ENCODE peak calls at places on chromosomes 7 and 10, in eight cellular contexts. K, L, M, E, W, S, C and H are unnamed samples.

GRCh38 chr10:7159517-7159916 is 251.3 kb downstream of the SFMBT2 start:
- DNase-seq in K (no peak), L (no peak), M (no peak), E (no peak), W (no peak), S (no peak), C (no peak), H (no peak)

GRCh38 chr10:114276671-114277070 is 37.6 kb downstream of the VWA2 start:
- DNase-seq in K (no peak), L (no peak), M (peak; percentile 17), E (no peak), W (no peak), S (no peak), C (no peak), H (no peak)

GRCh38 chr7:101519324-101520017 is 109.6 kb downstream of the MYL10 start:
- DNase-seq in K (no peak), L (no peak), M (no peak), E (peak; percentile 11), W (peak; percentile 87), S (peak; percentile 93), C (peak; percentile 18), H (no peak)

GRCh38 chr7:17144313-17144712 is 154.1 kb upstream of the AHR start:
- DNase-seq in K (no peak), L (no peak), M (no peak), E (peak; percentile 69), W (no peak), S (no peak), C (no peak), H (no peak)

GRCh38 chr10:103276941-103277712 is at the start of gene INA:
- DNase-seq in K (no peak), L (no peak), M (no peak), E (no peak), W (no peak), S (no peak), C (peak; percentile 74), H (peak; percentile 20)

GRCh38 chr10:89867964-89868363 is 166.6 kb downstream of the KIF20B start:
- DNase-seq in K (no peak), L (no peak), M (no peak), E (no peak), W (no peak), S (no peak), C (no peak), H (no peak)

GRCh38 chr7:111082351-111082750 is 8.6 kb upstream of the LRRN3 start:
- DNase-seq in K (no peak), L (no peak), M (no peak), E (peak; percentile 74), W (no peak), S (no peak), C (no peak), H (no peak)

GRCh38 chr10:75089634-75090033 is 21.8 kb upstream of the SAMD8 start:
- DNase-seq in K (no peak), L (no peak), M (no peak), E (no peak), W (no peak), S (no peak), C (no peak), H (no peak)

GRCh38 chr10:51879238-51879637 is 179.8 kb upstream of the CSTF2T start:
- DNase-seq in K (no peak), L (no peak), M (peak; percentile 52), E (peak; percentile 99), W (peak; percentile 93), S (peak; percentile 80), C (no peak), H (peak; percentile 3)

GRCh38 chr7:157459966-157460365 is 123.2 kb downstream of the DNAJB6 start:
- DNase-seq in K (no peak), L (no peak), M (no peak), E (no peak), W (no peak), S (no peak), C (no peak), H (no peak)

GRCh38 chr7:69799048-69799697 is 200.9 kb downstream of the AUTS2 start:
- DNase-seq in K (no peak), L (no peak), M (no peak), E (no peak), W (no peak), S (no peak), C (no peak), H (no peak)

GRCh38 chr7:16646427-16647081 is 573 bp downstream of the BZW2 start:
- DNase-seq in K (no peak), L (no peak), M (no peak), E (no peak), W (no peak), S (no peak), C (no peak), H (peak; percentile 38)

GRCh38 chr10:21517134-21517982 is 8.1 kb downstream of the SKIDA1 start:
- DNase-seq in K (no peak), L (peak; percentile 68), M (peak; percentile 58), E (no peak), W (no peak), S (no peak), C (peak; percentile 69), H (peak; percentile 34)

GRCh38 chr10:29668628-29669027 is 33.9 kb upstream of the SVIL start:
- DNase-seq in K (no peak), L (no peak), M (no peak), E (peak; percentile 53), W (no peak), S (no peak), C (no peak), H (peak; percentile 63)

GRCh38 chr7:96388166-96388565 is 66.3 kb upstream of the SLC25A13 start:
- DNase-seq in K (no peak), L (no peak), M (no peak), E (peak; percentile 9), W (peak; percentile 18), S (peak; percentile 15), C (no peak), H (no peak)

GRCh38 chr7:141263508-141263907 is 189.6 kb downstream of the TMEM178B start:
- DNase-seq in K (no peak), L (no peak), M (no peak), E (no peak), W (no peak), S (no peak), C (no peak), H (no peak)

GRCh38 chr7:143492799-143493568 is 15.3 kb downstream of the TAS2R41 start:
- DNase-seq in K (no peak), L (no peak), M (no peak), E (no peak), W (no peak), S (no peak), C (no peak), H (no peak)

GRCh38 chr10:72728462-72728861 is 36.5 kb downstream of the MCU start:
- DNase-seq in K (no peak), L (no peak), M (no peak), E (no peak), W (no peak), S (no peak), C (no peak), H (no peak)

GRCh38 chr7:21377545-21377944 is 50.3 kb upstream of the SP4 start:
- DNase-seq in K (no peak), L (no peak), M (no peak), E (no peak), W (no peak), S (no peak), C (no peak), H (no peak)

GRCh38 chr7:20402297-20403230 is 71.9 kb downstream of the ITGB8 start:
- DNase-seq in K (no peak), L (no peak), M (no peak), E (no peak), W (no peak), S (no peak), C (no peak), H (no peak)

DNA sequence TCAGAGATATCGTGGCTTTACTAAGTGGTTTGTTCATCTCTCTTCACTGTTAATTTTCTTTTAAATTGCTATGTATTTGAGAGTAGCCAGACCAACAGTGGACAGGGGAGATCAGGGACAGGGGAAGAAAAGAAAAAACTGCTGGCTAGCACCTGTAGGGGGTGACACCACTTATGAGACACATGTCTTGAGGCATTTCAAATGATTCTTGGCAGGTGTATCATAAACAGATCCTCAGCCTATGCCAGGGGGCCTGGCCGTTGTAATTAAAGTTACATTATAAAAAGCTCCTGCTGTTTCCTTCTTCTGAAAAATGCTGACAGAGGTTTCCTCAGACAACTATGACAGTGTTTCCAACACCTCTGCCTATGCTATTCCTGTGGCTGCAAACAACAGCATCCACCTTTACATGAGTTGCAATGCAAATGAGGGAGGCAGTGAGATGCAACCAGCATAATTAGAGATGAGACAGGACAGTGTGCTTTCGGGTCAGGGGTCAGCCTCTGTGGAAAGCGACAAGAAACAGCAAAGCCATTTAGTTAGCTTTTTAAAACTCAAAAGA is 281.0 kb upstream of the PTER start:
- DNase-seq in K (no peak), L (no peak), M (no peak), E (no peak), W (no peak), S (no peak), C (no peak), H (no peak)
- TF ChIP-seq CTCF in K (no peak), L (no peak), M (no peak), E (no peak), W (no peak), S (no peak), C (no peak), H (no peak)

GRCh38 chr10:64376169-64376568 is 855.0 kb downstream of the REEP3 start:
- DNase-seq in K (no peak), L (no peak), M (no peak), E (no peak), W (no peak), S (no peak), C (no peak), H (no peak)
- TF ChIP-seq CTCF in K (no peak), L (no peak), M (no peak), E (no peak), W (no peak), S (no peak), C (no peak), H (no peak)

GRCh38 chr7:30896041-30896440 is 15.6 kb upstream of the AQP1 start:
- DNase-seq in K (no peak), L (no peak), M (no peak), E (no peak), W (no peak), S (no peak), C (no peak), H (peak; percentile 76)

GRCh38 chr7:30894009-30894408 is 17.6 kb upstream of the AQP1 start:
- DNase-seq in K (no peak), L (no peak), M (no peak), E (no peak), W (no peak), S (no peak), C (no peak), H (no peak)

GRCh38 chr7:30893357-30893756 is 18.3 kb upstream of the AQP1 start:
- DNase-seq in K (no peak), L (peak; percentile 63), M (peak; percentile 70), E (peak; percentile 46), W (no peak), S (no peak), C (no peak), H (no peak)

GRCh38 chr7:30896783-30897617 is 14.7 kb upstream of the AQP1 start:
- DNase-seq in K (no peak), L (no peak), M (no peak), E (no peak), W (no peak), S (no peak), C (no peak), H (peak; percentile 78)

GRCh38 chr7:30894866-30895408 is 16.7 kb upstream of the AQP1 start:
- DNase-seq in K (no peak), L (no peak), M (no peak), E (no peak), W (no peak), S (no peak), C (no peak), H (no peak)
- TF ChIP-seq CTCF in K (no peak), L (no peak), M (no peak), E (peak; percentile 37), W (peak; percentile 15), S (peak; percentile 5), C (no peak), H (no peak)

GRCh38 chr10:13399236-13399635 is 51.1 kb upstream of the SEPHS1 start:
- DNase-seq in K (no peak), L (no peak), M (no peak), E (no peak), W (no peak), S (no peak), C (no peak), H (no peak)
- TF ChIP-seq CTCF in K (no peak), L (no peak), M (no peak), E (no peak), W (no peak), S (no peak), C (no peak), H (no peak)